ENCODE peak calls at places on chromosome 20, in four cellular contexts. H is heart left ventricle; E is PC-9; C is CD8-positive, alpha-beta T cell. G is an unnamed sample. For H3K9me3, the result is how much of the 10 kb centered on the place peaks cover.

GRCh38 chr20:23668477-23668951 is 20.3 kb downstream of the CST4 start:
- DNase-seq in E (peak), C (no peak), H (peak), G (no peak)

GRCh38 chr20:8678098-8678776 is 390.6 kb upstream of the PLCB4 start:
- DNase-seq in H (no peak), E (no peak), C (no peak), G (no peak)

GRCh38 chr20:49914310-49915117 is 815 bp downstream of the SPATA2 start:
- DNase-seq in H (no peak), C (no peak), E (peak), G (no peak)

GRCh38 chr20:50193851-50194830 is 3.5 kb downstream of the CEBPB start:
- DNase-seq in E (peak), H (no peak), C (no peak), G (no peak)

GRCh38 chr20:50921055-50921454 is 10.2 kb downstream of the ADNP start:
- DNase-seq in H (no peak), C (no peak), E (no peak), G (no peak)

GRCh38 chr20:41344938-41345728 is 4.5 kb downstream of the LPIN3 start:
- DNase-seq in E (no peak), H (no peak), C (no peak), G (no peak)

GRCh38 chr20:603116-603640 is 6.9 kb downstream of the TCF15 start:
- DNase-seq in H (no peak), C (no peak), E (no peak), G (no peak)

GRCh38 chr20:51802170-51802745 is at the start of gene SALL4:
- DNase-seq in C (no peak), E (no peak), H (no peak), G (no peak)

GRCh38 chr20:48912065-48912464 is 9.4 kb upstream of the ARFGEF2 start:
- DNase-seq in H (no peak), C (no peak), E (no peak), G (no peak)

GRCh38 chr20:35312348-35312747 is 20.1 kb upstream of the FAM83C start:
- DNase-seq in C (no peak), E (peak), H (no peak), G (no peak)

GRCh38 chr20:50113420-50114224 is 672 bp upstream of the UBE2V1 start:
- DNase-seq in E (no peak), H (no peak), C (no peak), G (no peak)

GRCh38 chr20:31967830-31968249 is at the start of gene XKR7:
- DNase-seq in C (no peak), H (no peak), E (no peak), G (no peak)

GRCh38 chr20:57061058-57061900 is 205.2 kb downstream of the BMP7 start:
- DNase-seq in H (no peak), C (no peak), E (peak), G (no peak)

GRCh38 chr20:50116368-50116999 is 3.5 kb upstream of the UBE2V1 start:
- DNase-seq in E (no peak), H (no peak), C (no peak), G (no peak)

GRCh38 chr20:13755809-13756208 is 28.9 kb downstream of the ESF1 start:
- DNase-seq in C (no peak), H (no peak), E (no peak), G (no peak)

DNA sequence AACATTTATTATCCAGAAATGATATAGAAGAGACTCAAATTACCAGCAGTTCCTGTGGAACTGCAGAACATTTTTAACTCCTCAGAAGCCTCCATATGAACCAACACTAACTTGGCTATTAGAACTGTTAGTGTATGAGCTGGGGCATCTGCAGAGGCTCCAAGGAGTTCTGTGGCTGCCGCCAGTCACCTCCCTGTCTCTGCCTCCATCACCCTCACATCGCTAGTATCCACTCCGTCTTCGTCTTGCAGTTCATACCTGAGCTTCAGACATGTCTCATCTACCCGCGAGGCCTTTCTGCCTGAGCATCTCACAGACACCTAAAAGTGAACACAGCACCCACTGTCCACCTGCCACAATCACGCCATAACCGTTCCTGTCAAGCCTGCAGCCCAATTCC is 89.5 kb upstream of the CST7 start:
- DNase-seq in H (no peak), E (no peak), C (no peak), G (no peak)
- H3K9me3 ChIP-seq in H (under half), E (under half), C (under half), G (under half)

DNA sequence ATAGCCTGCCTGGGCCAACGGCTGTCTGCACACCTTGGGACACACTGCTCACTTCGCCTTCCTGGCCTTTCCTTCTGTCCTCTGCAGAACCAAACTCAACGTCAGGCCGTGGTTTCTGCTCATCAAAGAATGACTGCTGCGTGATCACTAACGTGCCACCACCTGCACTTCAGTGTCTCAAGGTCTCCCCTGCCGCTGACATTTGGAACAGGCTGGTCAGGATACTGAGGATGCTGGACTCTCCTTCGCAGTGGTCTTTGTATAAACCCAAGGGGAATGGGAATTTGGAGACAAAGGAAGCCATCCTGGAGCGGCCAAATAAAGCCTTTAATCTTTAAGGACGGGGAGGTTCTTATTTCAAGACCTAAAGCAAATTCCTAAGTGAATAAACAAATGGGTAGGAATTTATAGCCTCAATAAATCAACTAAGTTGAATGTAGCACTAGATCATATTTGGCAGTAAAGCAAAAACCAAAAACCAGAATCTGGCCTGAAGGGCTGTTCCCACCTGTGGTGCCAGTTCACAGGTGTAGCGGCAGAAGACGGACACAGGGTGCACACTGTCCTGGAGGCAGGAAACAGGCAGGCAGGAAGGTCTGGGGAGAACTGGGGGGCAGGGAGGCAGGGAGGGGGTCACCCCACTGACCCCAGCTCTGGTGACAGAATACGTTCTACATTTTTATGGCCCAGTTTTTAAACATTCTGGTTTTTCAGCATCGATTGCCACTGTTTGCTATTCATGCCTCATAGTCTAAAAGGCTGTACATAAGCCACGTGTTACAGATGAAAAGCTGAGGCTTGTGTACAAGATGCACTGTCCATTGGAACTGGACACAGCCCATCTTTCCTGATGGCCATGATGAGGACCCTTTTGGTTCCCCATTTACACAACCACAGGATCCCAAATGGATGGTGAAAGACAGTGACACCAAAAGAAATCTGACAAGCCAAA is 36.6 kb downstream of the ABHD12 start:
- DNase-seq in C (no peak), H (no peak), E (no peak), G (no peak)
- H3K9me3 ChIP-seq in C (under half), H (under half), E (under half), G (under half)

DNA sequence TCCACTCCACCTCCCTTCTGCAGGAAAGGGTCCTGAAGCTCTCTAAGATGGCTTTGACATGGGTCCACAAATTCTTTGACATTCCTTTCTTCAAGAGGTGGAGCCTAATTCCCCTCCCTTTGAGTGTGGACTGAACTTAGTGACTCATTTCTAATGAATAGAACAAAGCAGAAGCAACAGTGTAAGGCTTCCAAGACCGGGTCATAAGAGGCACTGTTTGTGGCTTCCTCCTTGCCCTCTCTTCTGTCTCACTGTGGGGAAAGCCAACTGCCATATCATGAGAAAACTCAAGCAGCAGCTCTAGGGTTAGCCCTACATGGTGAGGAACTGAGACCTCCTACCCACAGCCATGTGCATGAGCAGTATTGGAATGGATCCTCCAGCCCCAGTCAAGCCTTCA is 5.9 kb upstream of the CDK5RAP1 start:
- DNase-seq in H (no peak), E (no peak), C (no peak), G (no peak)
- H3K9me3 ChIP-seq in H (under half), E (under half), C (under half), G (under half)

GRCh38 chr20:59652381-59652780 is 48.0 kb downstream of the PHACTR3 start:
- DNase-seq in E (no peak), H (no peak), C (no peak), G (no peak)

GRCh38 chr20:59657459-59658046 is 53.2 kb downstream of the PHACTR3 start:
- DNase-seq in H (no peak), C (no peak), E (no peak), G (no peak)

GRCh38 chr20:59661621-59662020 is 57.3 kb downstream of the PHACTR3 start:
- DNase-seq in E (no peak), C (no peak), H (no peak), G (no peak)

GRCh38 chr20:59661141-59661540 is 56.8 kb downstream of the PHACTR3 start:
- DNase-seq in C (no peak), E (no peak), H (no peak), G (no peak)

GRCh38 chr20:59656417-59656816 is 52.1 kb downstream of the PHACTR3 start:
- DNase-seq in C (no peak), E (no peak), H (no peak), G (no peak)
- H3K9me3 ChIP-seq in C (under half), E (under half), H (under half), G (under half)